ENCODE peak calls at places on chromosomes 1 and 21, in ten cellular contexts. One of them, this sample, is unnamed.

GRCh38 chr1:184222561-184223157 is 164.2 kb upstream of the C1orf21 start:
- DNase-seq in NCI-H1694: no peak
- DNase-seq in CD8-positive, alpha-beta T cell: peak; percentile 31
- DNase-seq in neural progenitor cell: peak; percentile 54
- DNase-seq in skeletal muscle cell: no peak
- DNase-seq in iPS-NIHi11: peak; percentile 64
- DNase-seq in activated CD8-positive, alpha-beta memory T cell treated with anti-CD3 and anti-CD28 coated beads for 48 hours: no peak
- DNase-seq in NCI-H146: peak; percentile 35
- DNase-seq in A549: peak; percentile 35
- DNase-seq in stomach: peak; percentile 53
- DNase-seq in this sample: peak; percentile 71

GRCh38 chr1:200314085-200314750 is 95.6 kb downstream of the ZNF281 start:
- DNase-seq in NCI-H146: no peak
- DNase-seq in neural progenitor cell: no peak
- DNase-seq in NCI-H1694: no peak
- DNase-seq in iPS-NIHi11: no peak
- DNase-seq in skeletal muscle cell: peak; percentile 74
- DNase-seq in CD8-positive, alpha-beta T cell: no peak
- DNase-seq in activated CD8-positive, alpha-beta memory T cell treated with anti-CD3 and anti-CD28 coated beads for 48 hours: no peak
- DNase-seq in A549: peak; percentile 58
- DNase-seq in stomach: no peak
- DNase-seq in this sample: peak; percentile 27

GRCh38 chr1:156146006-156146748 is 7.2 kb upstream of the SEMA4A start:
- DNase-seq in A549: peak; percentile 76
- DNase-seq in NCI-H1694: peak; percentile 94
- DNase-seq in CD8-positive, alpha-beta T cell: peak; percentile 42
- DNase-seq in iPS-NIHi11: peak; percentile 49
- DNase-seq in stomach: peak; percentile 67
- DNase-seq in NCI-H146: peak; percentile 71
- DNase-seq in activated CD8-positive, alpha-beta memory T cell treated with anti-CD3 and anti-CD28 coated beads for 48 hours: no peak
- DNase-seq in neural progenitor cell: peak; percentile 68
- DNase-seq in skeletal muscle cell: peak; percentile 89
- DNase-seq in this sample: peak; percentile 77

GRCh38 chr1:179001451-179001850 is 24.2 kb upstream of the FAM20B start:
- DNase-seq in NCI-H146: no peak
- DNase-seq in NCI-H1694: no peak
- DNase-seq in stomach: no peak
- DNase-seq in activated CD8-positive, alpha-beta memory T cell treated with anti-CD3 and anti-CD28 coated beads for 48 hours: no peak
- DNase-seq in skeletal muscle cell: no peak
- DNase-seq in neural progenitor cell: no peak
- DNase-seq in A549: no peak
- DNase-seq in CD8-positive, alpha-beta T cell: no peak
- DNase-seq in iPS-NIHi11: no peak
- DNase-seq in this sample: no peak

GRCh38 chr21:39377444-39378050 is 28.7 kb upstream of the HMGN1 start:
- DNase-seq in stomach: no peak
- DNase-seq in NCI-H146: no peak
- DNase-seq in A549: no peak
- DNase-seq in skeletal muscle cell: no peak
- DNase-seq in iPS-NIHi11: no peak
- DNase-seq in neural progenitor cell: no peak
- DNase-seq in activated CD8-positive, alpha-beta memory T cell treated with anti-CD3 and anti-CD28 coated beads for 48 hours: no peak
- DNase-seq in NCI-H1694: no peak
- DNase-seq in CD8-positive, alpha-beta T cell: no peak
- DNase-seq in this sample: no peak

GRCh38 chr1:85027242-85027983 is 20.9 kb downstream of the MCOLN3 start:
- DNase-seq in NCI-H146: no peak
- DNase-seq in NCI-H1694: no peak
- DNase-seq in neural progenitor cell: peak; percentile 26
- DNase-seq in activated CD8-positive, alpha-beta memory T cell treated with anti-CD3 and anti-CD28 coated beads for 48 hours: no peak
- DNase-seq in iPS-NIHi11: no peak
- DNase-seq in skeletal muscle cell: no peak
- DNase-seq in stomach: no peak
- DNase-seq in CD8-positive, alpha-beta T cell: peak; percentile 21
- DNase-seq in A549: no peak
- DNase-seq in this sample: no peak

GRCh38 chr1:30008998-30009657 is 714.3 kb downstream of the MATN1 start:
- DNase-seq in NCI-H146: no peak
- DNase-seq in activated CD8-positive, alpha-beta memory T cell treated with anti-CD3 and anti-CD28 coated beads for 48 hours: no peak
- DNase-seq in NCI-H1694: no peak
- DNase-seq in neural progenitor cell: no peak
- DNase-seq in CD8-positive, alpha-beta T cell: no peak
- DNase-seq in stomach: no peak
- DNase-seq in skeletal muscle cell: no peak
- DNase-seq in A549: no peak
- DNase-seq in iPS-NIHi11: no peak
- DNase-seq in this sample: no peak

GRCh38 chr1:86616871-86617270 is 70.0 kb downstream of the CLCA4 start:
- DNase-seq in stomach: no peak
- DNase-seq in CD8-positive, alpha-beta T cell: no peak
- DNase-seq in NCI-H146: no peak
- DNase-seq in activated CD8-positive, alpha-beta memory T cell treated with anti-CD3 and anti-CD28 coated beads for 48 hours: no peak
- DNase-seq in A549: no peak
- DNase-seq in neural progenitor cell: no peak
- DNase-seq in iPS-NIHi11: no peak
- DNase-seq in skeletal muscle cell: no peak
- DNase-seq in NCI-H1694: no peak
- DNase-seq in this sample: no peak

GRCh38 chr1:214491468-214492120 is 59.8 kb downstream of the PTPN14 start:
- DNase-seq in CD8-positive, alpha-beta T cell: no peak
- DNase-seq in iPS-NIHi11: no peak
- DNase-seq in NCI-H1694: no peak
- DNase-seq in skeletal muscle cell: no peak
- DNase-seq in neural progenitor cell: no peak
- DNase-seq in stomach: no peak
- DNase-seq in activated CD8-positive, alpha-beta memory T cell treated with anti-CD3 and anti-CD28 coated beads for 48 hours: no peak
- DNase-seq in NCI-H146: no peak
- DNase-seq in A549: no peak
- DNase-seq in this sample: no peak

GRCh38 chr1:68151690-68152089 is 80.6 kb downstream of the WLS start:
- DNase-seq in NCI-H146: no peak
- DNase-seq in skeletal muscle cell: no peak
- DNase-seq in A549: no peak
- DNase-seq in CD8-positive, alpha-beta T cell: no peak
- DNase-seq in iPS-NIHi11: no peak
- DNase-seq in NCI-H1694: no peak
- DNase-seq in neural progenitor cell: no peak
- DNase-seq in activated CD8-positive, alpha-beta memory T cell treated with anti-CD3 and anti-CD28 coated beads for 48 hours: no peak
- DNase-seq in stomach: no peak
- DNase-seq in this sample: no peak

GRCh38 chr1:1006305-1007159 is 6.6 kb upstream of the HES4 start:
- DNase-seq in A549: no peak
- DNase-seq in NCI-H1694: no peak
- DNase-seq in skeletal muscle cell: no peak
- DNase-seq in stomach: peak; percentile 57
- DNase-seq in NCI-H146: no peak
- DNase-seq in CD8-positive, alpha-beta T cell: no peak
- DNase-seq in iPS-NIHi11: no peak
- DNase-seq in neural progenitor cell: no peak
- DNase-seq in activated CD8-positive, alpha-beta memory T cell treated with anti-CD3 and anti-CD28 coated beads for 48 hours: no peak
- DNase-seq in this sample: no peak

GRCh38 chr1:4139646-4140045 is 239.6 kb upstream of the C1orf174 start:
- DNase-seq in activated CD8-positive, alpha-beta memory T cell treated with anti-CD3 and anti-CD28 coated beads for 48 hours: no peak
- DNase-seq in NCI-H146: no peak
- DNase-seq in stomach: no peak
- DNase-seq in neural progenitor cell: no peak
- DNase-seq in NCI-H1694: no peak
- DNase-seq in A549: no peak
- DNase-seq in CD8-positive, alpha-beta T cell: no peak
- DNase-seq in iPS-NIHi11: no peak
- DNase-seq in skeletal muscle cell: no peak
- DNase-seq in this sample: no peak

GRCh38 chr1:39127513-39127912 is 77.0 kb upstream of the MACF1 start:
- DNase-seq in neural progenitor cell: peak; percentile 49
- DNase-seq in iPS-NIHi11: no peak
- DNase-seq in A549: no peak
- DNase-seq in activated CD8-positive, alpha-beta memory T cell treated with anti-CD3 and anti-CD28 coated beads for 48 hours: no peak
- DNase-seq in CD8-positive, alpha-beta T cell: no peak
- DNase-seq in stomach: peak; percentile 47
- DNase-seq in skeletal muscle cell: peak; percentile 97
- DNase-seq in NCI-H1694: no peak
- DNase-seq in NCI-H146: no peak
- DNase-seq in this sample: no peak

GRCh38 chr1:178417858-178418257 is 78.9 kb downstream of the CLEC20A start:
- DNase-seq in NCI-H1694: no peak
- DNase-seq in iPS-NIHi11: no peak
- DNase-seq in neural progenitor cell: no peak
- DNase-seq in CD8-positive, alpha-beta T cell: no peak
- DNase-seq in activated CD8-positive, alpha-beta memory T cell treated with anti-CD3 and anti-CD28 coated beads for 48 hours: no peak
- DNase-seq in A549: peak; percentile 44
- DNase-seq in stomach: no peak
- DNase-seq in NCI-H146: no peak
- DNase-seq in skeletal muscle cell: peak; percentile 43
- DNase-seq in this sample: peak; percentile 38

GRCh38 chr1:64228181-64228957 is 24.9 kb downstream of the UBE2U start:
- DNase-seq in iPS-NIHi11: no peak
- DNase-seq in neural progenitor cell: no peak
- DNase-seq in stomach: no peak
- DNase-seq in CD8-positive, alpha-beta T cell: no peak
- DNase-seq in NCI-H146: no peak
- DNase-seq in skeletal muscle cell: no peak
- DNase-seq in activated CD8-positive, alpha-beta memory T cell treated with anti-CD3 and anti-CD28 coated beads for 48 hours: no peak
- DNase-seq in NCI-H1694: no peak
- DNase-seq in A549: no peak
- DNase-seq in this sample: no peak

GRCh38 chr1:53485478-53486394 is 26.5 kb downstream of the DMRTB1 start:
- DNase-seq in NCI-H146: peak; percentile 79
- DNase-seq in neural progenitor cell: peak; percentile 93
- DNase-seq in CD8-positive, alpha-beta T cell: peak; percentile 70
- DNase-seq in stomach: peak; percentile 82
- DNase-seq in A549: peak; percentile 80
- DNase-seq in activated CD8-positive, alpha-beta memory T cell treated with anti-CD3 and anti-CD28 coated beads for 48 hours: peak; percentile 51
- DNase-seq in NCI-H1694: peak; percentile 96
- DNase-seq in iPS-NIHi11: peak; percentile 93
- DNase-seq in skeletal muscle cell: peak; percentile 28
- DNase-seq in this sample: peak; percentile 80

GRCh38 chr1:29640428-29640785 is 404.1 kb downstream of the PTPRU start:
- DNase-seq in iPS-NIHi11: no peak
- DNase-seq in A549: no peak
- DNase-seq in CD8-positive, alpha-beta T cell: no peak
- DNase-seq in NCI-H146: no peak
- DNase-seq in stomach: no peak
- DNase-seq in NCI-H1694: no peak
- DNase-seq in skeletal muscle cell: no peak
- DNase-seq in neural progenitor cell: no peak
- DNase-seq in activated CD8-positive, alpha-beta memory T cell treated with anti-CD3 and anti-CD28 coated beads for 48 hours: no peak
- DNase-seq in this sample: no peak

GRCh38 chr1:56194911-56195310 is 384.5 kb downstream of the PLPP3 start:
- DNase-seq in NCI-H1694: no peak
- DNase-seq in iPS-NIHi11: no peak
- DNase-seq in CD8-positive, alpha-beta T cell: no peak
- DNase-seq in skeletal muscle cell: peak; percentile 48
- DNase-seq in A549: no peak
- DNase-seq in stomach: no peak
- DNase-seq in activated CD8-positive, alpha-beta memory T cell treated with anti-CD3 and anti-CD28 coated beads for 48 hours: no peak
- DNase-seq in NCI-H146: no peak
- DNase-seq in neural progenitor cell: no peak
- DNase-seq in this sample: no peak

GRCh38 chr1:10793129-10793651 is 3.3 kb downstream of the CASZ1 start:
- DNase-seq in NCI-H1694: no peak
- DNase-seq in stomach: peak; percentile 71
- DNase-seq in NCI-H146: no peak
- DNase-seq in neural progenitor cell: peak; percentile 66
- DNase-seq in iPS-NIHi11: no peak
- DNase-seq in A549: no peak
- DNase-seq in CD8-positive, alpha-beta T cell: no peak
- DNase-seq in activated CD8-positive, alpha-beta memory T cell treated with anti-CD3 and anti-CD28 coated beads for 48 hours: no peak
- DNase-seq in skeletal muscle cell: no peak
- DNase-seq in this sample: no peak

GRCh38 chr1:55235722-55236121 is 20.6 kb upstream of the USP24 start:
- DNase-seq in skeletal muscle cell: no peak
- DNase-seq in A549: no peak
- DNase-seq in neural progenitor cell: no peak
- DNase-seq in activated CD8-positive, alpha-beta memory T cell treated with anti-CD3 and anti-CD28 coated beads for 48 hours: no peak
- DNase-seq in NCI-H1694: no peak
- DNase-seq in CD8-positive, alpha-beta T cell: no peak
- DNase-seq in stomach: no peak
- DNase-seq in iPS-NIHi11: no peak
- DNase-seq in NCI-H146: no peak
- DNase-seq in this sample: peak; percentile 66

GRCh38 chr1:117928881-117929339 is 511 bp downstream of the GDAP2 start:
- DNase-seq in CD8-positive, alpha-beta T cell: peak; percentile 45
- DNase-seq in neural progenitor cell: peak; percentile 82
- DNase-seq in iPS-NIHi11: peak; percentile 70
- DNase-seq in skeletal muscle cell: peak; percentile 17
- DNase-seq in NCI-H146: peak; percentile 67
- DNase-seq in stomach: peak; percentile 54
- DNase-seq in NCI-H1694: no peak
- DNase-seq in activated CD8-positive, alpha-beta memory T cell treated with anti-CD3 and anti-CD28 coated beads for 48 hours: no peak
- DNase-seq in A549: peak; percentile 28
- DNase-seq in this sample: peak; percentile 9

GRCh38 chr1:222777463-222777862 is 37.4 kb upstream of the DISP1 start:
- DNase-seq in NCI-H1694: no peak
- DNase-seq in A549: no peak
- DNase-seq in neural progenitor cell: no peak
- DNase-seq in stomach: no peak
- DNase-seq in iPS-NIHi11: no peak
- DNase-seq in CD8-positive, alpha-beta T cell: no peak
- DNase-seq in NCI-H146: no peak
- DNase-seq in activated CD8-positive, alpha-beta memory T cell treated with anti-CD3 and anti-CD28 coated beads for 48 hours: no peak
- DNase-seq in skeletal muscle cell: peak; percentile 87
- DNase-seq in this sample: no peak

GRCh38 chr1:231485029-231485784 is 43.3 kb upstream of the TSNAX start:
- DNase-seq in skeletal muscle cell: peak; percentile 5
- DNase-seq in iPS-NIHi11: no peak
- DNase-seq in stomach: no peak
- DNase-seq in NCI-H146: no peak
- DNase-seq in A549: no peak
- DNase-seq in activated CD8-positive, alpha-beta memory T cell treated with anti-CD3 and anti-CD28 coated beads for 48 hours: no peak
- DNase-seq in CD8-positive, alpha-beta T cell: no peak
- DNase-seq in NCI-H1694: no peak
- DNase-seq in neural progenitor cell: no peak
- DNase-seq in this sample: no peak

GRCh38 chr21:41169701-41170100 is 1.7 kb downstream of the BACE2 start:
- DNase-seq in neural progenitor cell: no peak
- DNase-seq in NCI-H146: no peak
- DNase-seq in iPS-NIHi11: no peak
- DNase-seq in skeletal muscle cell: no peak
- DNase-seq in CD8-positive, alpha-beta T cell: no peak
- DNase-seq in stomach: no peak
- DNase-seq in NCI-H1694: no peak
- DNase-seq in A549: no peak
- DNase-seq in activated CD8-positive, alpha-beta memory T cell treated with anti-CD3 and anti-CD28 coated beads for 48 hours: no peak
- DNase-seq in this sample: no peak

GRCh38 chr1:71916894-71917293 is 365.4 kb downstream of the NEGR1 start:
- DNase-seq in iPS-NIHi11: no peak
- DNase-seq in CD8-positive, alpha-beta T cell: no peak
- DNase-seq in A549: no peak
- DNase-seq in stomach: no peak
- DNase-seq in activated CD8-positive, alpha-beta memory T cell treated with anti-CD3 and anti-CD28 coated beads for 48 hours: no peak
- DNase-seq in skeletal muscle cell: no peak
- DNase-seq in NCI-H1694: no peak
- DNase-seq in NCI-H146: no peak
- DNase-seq in neural progenitor cell: no peak
- DNase-seq in this sample: no peak

GRCh38 chr1:110188116-110188618 is 21.9 kb upstream of the KCNC4 start:
- DNase-seq in NCI-H146: peak; percentile 71
- DNase-seq in NCI-H1694: peak; percentile 50
- DNase-seq in neural progenitor cell: no peak
- DNase-seq in activated CD8-positive, alpha-beta memory T cell treated with anti-CD3 and anti-CD28 coated beads for 48 hours: no peak
- DNase-seq in CD8-positive, alpha-beta T cell: no peak
- DNase-seq in iPS-NIHi11: no peak
- DNase-seq in A549: no peak
- DNase-seq in stomach: no peak
- DNase-seq in skeletal muscle cell: peak; percentile 20
- DNase-seq in this sample: peak; percentile 31

GRCh38 chr1:43238104-43238503 is 31.7 kb upstream of the TMEM125 start:
- DNase-seq in stomach: peak; percentile 82
- DNase-seq in activated CD8-positive, alpha-beta memory T cell treated with anti-CD3 and anti-CD28 coated beads for 48 hours: no peak
- DNase-seq in A549: peak; percentile 40
- DNase-seq in NCI-H146: peak; percentile 52
- DNase-seq in CD8-positive, alpha-beta T cell: no peak
- DNase-seq in iPS-NIHi11: peak; percentile 86
- DNase-seq in neural progenitor cell: peak; percentile 88
- DNase-seq in NCI-H1694: peak; percentile 76
- DNase-seq in skeletal muscle cell: peak; percentile 10
- DNase-seq in this sample: peak; percentile 72

GRCh38 chr21:46109251-46110221 is 11.6 kb downstream of the COL6A2 start:
- DNase-seq in skeletal muscle cell: no peak
- DNase-seq in stomach: peak; percentile 9
- DNase-seq in NCI-H146: no peak
- DNase-seq in neural progenitor cell: no peak
- DNase-seq in activated CD8-positive, alpha-beta memory T cell treated with anti-CD3 and anti-CD28 coated beads for 48 hours: no peak
- DNase-seq in A549: no peak
- DNase-seq in CD8-positive, alpha-beta T cell: no peak
- DNase-seq in iPS-NIHi11: no peak
- DNase-seq in NCI-H1694: no peak
- DNase-seq in this sample: no peak

This sample was measured in HTR-8/SVneo.